ENCODE peak calls at places on chromosomes 11 and 22, in eight cellular contexts. G is MV-4-11, W is progenitor cell of endocrine pancreas, S is NCI-H460, O is neural progenitor cell, I is germinal center, L is endothelial cell, Z is PC-3. X is an unnamed sample.

GRCh38 chr22:46366801-46367706 is 31.5 kb downstream of the TRMU start:
- DNase-seq in G (no peak), W (no peak), S (no peak), O (no peak), I (no peak), L (no peak), Z (no peak), X (no peak)

GRCh38 chr11:28657378-28658030 is 549.3 kb downstream of the METTL15 start:
- DNase-seq in G (no peak), W (no peak), S (no peak), O (no peak), I (no peak), L (no peak), Z (peak), X (no peak)

GRCh38 chr22:22169923-22170322 is 74.7 kb upstream of the VPREB1 start:
- DNase-seq in G (no peak), W (no peak), S (no peak), O (no peak), I (no peak), L (no peak), Z (no peak), X (no peak)

GRCh38 chr11:14045417-14045816 is 82.9 kb downstream of the SPON1 start:
- DNase-seq in G (no peak), W (no peak), S (no peak), O (no peak), I (no peak), L (no peak), Z (no peak), X (no peak)

GRCh38 chr22:29166180-29166579 is 39.5 kb upstream of the EMID1 start:
- DNase-seq in G (peak), W (no peak), S (no peak), O (no peak), I (no peak), L (no peak), Z (no peak), X (no peak)

GRCh38 chr11:123429851-123430735 is at the start of gene GRAMD1B:
- DNase-seq in G (peak), W (peak), S (no peak), O (peak), I (peak), L (peak), Z (peak), X (peak)

GRCh38 chr11:100682247-100682969 is 4.7 kb upstream of the ARHGAP42 start:
- DNase-seq in G (peak), W (no peak), S (no peak), O (no peak), I (peak), L (no peak), Z (peak), X (no peak)

GRCh38 chr11:134439181-134439580 is 27.1 kb upstream of the B3GAT1 start:
- DNase-seq in G (no peak), W (no peak), S (no peak), O (no peak), I (no peak), L (no peak), Z (no peak), X (no peak)

GRCh38 chr11:85752890-85753581 is 57.9 kb downstream of the SYTL2 start:
- DNase-seq in G (no peak), W (no peak), S (no peak), O (no peak), I (no peak), L (no peak), Z (no peak), X (no peak)

GRCh38 chr11:21783954-21784353 is 408.9 kb upstream of the ANO5 start:
- DNase-seq in G (no peak), W (no peak), S (no peak), O (no peak), I (no peak), L (no peak), Z (no peak), X (peak)

GRCh38 chr22:25655536-25655935 is 86.5 kb upstream of the MYO18B start:
- DNase-seq in G (no peak), W (no peak), S (no peak), O (no peak), I (no peak), L (no peak), Z (no peak), X (no peak)

GRCh38 chr11:32105871-32106312 is 15.0 kb downstream of the RCN1 start:
- DNase-seq in G (peak), W (no peak), S (no peak), O (no peak), I (no peak), L (no peak), Z (no peak), X (no peak)

GRCh38 chr22:36759481-36760159 is 16.3 kb downstream of the IFT27 start:
- DNase-seq in G (no peak), W (no peak), S (no peak), O (no peak), I (no peak), L (no peak), Z (no peak), X (no peak)

GRCh38 chr11:59875856-59876519 is 2.6 kb upstream of the OOSP3 start:
- DNase-seq in G (no peak), W (no peak), S (no peak), O (no peak), I (no peak), L (no peak), Z (no peak), X (no peak)

GRCh38 chr11:1224491-1225385 is 1.9 kb downstream of the MUC5B start:
- DNase-seq in G (no peak), W (no peak), S (no peak), O (peak), I (no peak), L (no peak), Z (peak), X (no peak)

GRCh38 chr22:21447694-21448402 is 19.3 kb upstream of the TMEM191C start:
- DNase-seq in G (no peak), W (no peak), S (no peak), O (peak), I (no peak), L (peak), Z (no peak), X (no peak)

GRCh38 chr11:62108017-62108750 is 15.6 kb upstream of the INCENP start:
- DNase-seq in G (peak), W (no peak), S (peak), O (peak), I (peak), L (peak), Z (peak), X (peak)

GRCh38 chr11:88666364-88666763 is 328.8 kb upstream of the CTSC start:
- DNase-seq in G (no peak), W (no peak), S (no peak), O (no peak), I (no peak), L (no peak), Z (no peak), X (no peak)

GRCh38 chr11:9280655-9281301 is 15.6 kb upstream of the DENND5A start:
- DNase-seq in G (peak), W (no peak), S (no peak), O (no peak), I (no peak), L (no peak), Z (peak), X (no peak)

GRCh38 chr11:64229090-64229958 is 1.0 kb upstream of the DNAJC4 start:
- DNase-seq in G (no peak), W (no peak), S (no peak), O (no peak), I (no peak), L (no peak), Z (no peak), X (no peak)

GRCh38 chr22:41106122-41106968 is 14.0 kb downstream of the EP300 start:
- DNase-seq in G (no peak), W (no peak), S (no peak), O (no peak), I (no peak), L (no peak), Z (no peak), X (no peak)

GRCh38 chr22:43550024-43550620 is 138.3 kb downstream of the MPPED1 start:
- DNase-seq in G (no peak), W (peak), S (no peak), O (no peak), I (no peak), L (no peak), Z (no peak), X (no peak)

GRCh38 chr22:27438271-27438980 is 363.1 kb downstream of the MN1 start:
- DNase-seq in G (no peak), W (no peak), S (no peak), O (peak), I (no peak), L (no peak), Z (peak), X (no peak)

GRCh38 chr11:29161216-29161615 is 855.6 kb downstream of the KCNA4 start:
- DNase-seq in G (no peak), W (no peak), S (no peak), O (no peak), I (no peak), L (no peak), Z (peak), X (no peak)

GRCh38 chr11:7143908-7144307 is 55.1 kb downstream of the RBMXL2 start:
- DNase-seq in G (no peak), W (no peak), S (no peak), O (peak), I (no peak), L (no peak), Z (peak), X (peak)

GRCh38 chr11:62443390-62444201 is 24.8 kb downstream of the SCGB1A1 start:
- DNase-seq in G (peak), W (no peak), S (no peak), O (no peak), I (no peak), L (no peak), Z (no peak), X (no peak)

GRCh38 chr22:46364341-46365165 is 29.0 kb downstream of the TRMU start:
- DNase-seq in G (no peak), W (no peak), S (no peak), O (no peak), I (peak), L (no peak), Z (no peak), X (no peak)

GRCh38 chr11:61898247-61898582 is 6.9 kb upstream of the FADS3 start:
- DNase-seq in G (no peak), W (no peak), S (no peak), O (no peak), I (no peak), L (no peak), Z (no peak), X (no peak)

GRCh38 chr11:131694526-131695424 is 324.4 kb downstream of the NTM start:
- DNase-seq in G (peak), W (peak), S (peak), O (peak), I (peak), L (peak), Z (peak), X (peak)

GRCh38 chr22:24240381-24240780 is 4.5 kb downstream of the GGT5 start:
- DNase-seq in G (no peak), W (no peak), S (no peak), O (no peak), I (no peak), L (no peak), Z (no peak), X (no peak)

GRCh38 chr11:126886085-126886484 is 114.5 kb downstream of the KIRREL3 start:
- DNase-seq in G (no peak), W (no peak), S (no peak), O (no peak), I (no peak), L (no peak), Z (no peak), X (no peak)

GRCh38 chr11:65572356-65573043 is at the start of gene FAM89B:
- DNase-seq in G (peak), W (peak), S (peak), O (peak), I (peak), L (peak), Z (peak), X (no peak)

GRCh38 chr22:27489265-27489675 is 312.3 kb downstream of the MN1 start:
- DNase-seq in G (no peak), W (no peak), S (no peak), O (no peak), I (no peak), L (no peak), Z (peak), X (no peak)

GRCh38 chr11:2507945-2508749 is 63.3 kb downstream of the KCNQ1 start:
- DNase-seq in G (no peak), W (no peak), S (no peak), O (no peak), I (peak), L (no peak), Z (no peak), X (no peak)

GRCh38 chr22:37420656-37421467 is 6.4 kb downstream of the ELFN2 start:
- DNase-seq in G (peak), W (no peak), S (no peak), O (no peak), I (no peak), L (no peak), Z (no peak), X (no peak)

X was measured in NT2/D1.